ENCODE peak calls at places on chromosome X, in five cellular contexts. B, O, P, V and A are unnamed samples.

GRCh38 chrX:130015181-130015580 is 32.7 kb downstream of the BCORL1 start:
- DNase-seq in P (no peak), B (no peak), V (no peak), O (no peak), A (no peak)

GRCh38 chrX:154531626-154532025 is 15.0 kb downstream of the G6PD start:
- DNase-seq in P (no peak), O (peak; percentile 41), B (no peak), V (no peak), A (no peak)

GRCh38 chrX:34656842-34657780 is at the start of gene TMEM47:
- DNase-seq in B (peak; percentile 81), O (peak; percentile 85), V (peak; percentile 67), P (no peak), A (peak; percentile 90)

GRCh38 chrX:103791233-103791632 is 14.6 kb downstream of the PLP1 start:
- DNase-seq in O (peak; percentile 21), B (no peak), V (no peak), P (no peak), A (no peak)

GRCh38 chrX:136130931-136131843 is 16.1 kb upstream of the FHL1 start:
- DNase-seq in V (no peak), O (peak; percentile 77), P (no peak), B (peak; percentile 75), A (no peak)

GRCh38 chrX:100995469-100995868 is 26.0 kb downstream of the ARL13A start:
- DNase-seq in B (peak; percentile 44), O (peak; percentile 93), V (no peak), P (no peak), A (no peak)

GRCh38 chrX:39752820-39753219 is 344.9 kb downstream of the BCOR start:
- DNase-seq in P (no peak), V (no peak), O (peak; percentile 37), B (peak; percentile 70), A (peak; percentile 54)

GRCh38 chrX:12770440-12770839 is 20.8 kb upstream of the PRPS2 start:
- DNase-seq in O (peak; percentile 55), V (no peak), P (no peak), B (peak; percentile 41), A (no peak)

GRCh38 chrX:350148-350533 is 31.5 kb upstream of the GTPBP6 start:
- DNase-seq in V (no peak), O (no peak), B (no peak), P (no peak), A (no peak)

GRCh38 chrX:53184836-53185235 is 40.2 kb downstream of the KDM5C start:
- DNase-seq in O (peak; percentile 69), V (no peak), P (no peak), B (peak; percentile 13), A (no peak)

GRCh38 chrX:23509256-23509655 is 158.0 kb upstream of the PRDX4 start:
- DNase-seq in O (no peak), V (no peak), P (no peak), B (no peak), A (no peak)

GRCh38 chrX:68903111-68903510 is 74.3 kb downstream of the EFNB1 start:
- DNase-seq in B (peak; percentile 26), V (no peak), P (no peak), O (no peak), A (no peak)

GRCh38 chrX:15299945-15300851 is 15.2 kb downstream of the ASB11 start:
- DNase-seq in P (no peak), O (peak; percentile 38), V (no peak), B (peak; percentile 38), A (no peak)

GRCh38 chrX:65841263-65841662 is 173.8 kb downstream of the MSN start:
- DNase-seq in V (no peak), B (no peak), O (no peak), P (no peak), A (no peak)

GRCh38 chrX:10197597-10198210 is 40.9 kb downstream of the CLCN4 start:
- DNase-seq in P (no peak), B (peak; percentile 28), V (no peak), O (no peak), A (no peak)

GRCh38 chrX:106611682-106612402 is at the start of gene RADX:
- DNase-seq in V (peak; percentile 74), O (peak; percentile 86), P (peak; percentile 79), B (peak; percentile 71), A (peak; percentile 74)

GRCh38 chrX:101078716-101079115 is at the start of gene TMEM35A:
- DNase-seq in V (peak; percentile 4), P (no peak), B (peak; percentile 38), O (peak; percentile 78), A (no peak)

GRCh38 chrX:48667504-48667903 is 16.1 kb upstream of the WAS start:
- DNase-seq in B (no peak), V (no peak), P (no peak), O (peak; percentile 4), A (no peak)

GRCh38 chrX:110732274-110732673 is 63.3 kb downstream of the CHRDL1 start:
- DNase-seq in B (no peak), O (peak; percentile 23), P (no peak), V (no peak), A (no peak)

GRCh38 chrX:69189972-69190371 is 24.7 kb upstream of the PJA1 start:
- DNase-seq in V (no peak), B (peak; percentile 72), P (no peak), O (no peak), A (no peak)

GRCh38 chrX:153957224-153957623 is 12.8 kb upstream of the RENBP start:
- DNase-seq in O (no peak), V (no peak), P (no peak), B (no peak), A (no peak)

GRCh38 chrX:9482408-9482807 is 17.6 kb downstream of the TBL1X start:
- DNase-seq in V (no peak), B (no peak), O (no peak), P (no peak), A (no peak)

DNA sequence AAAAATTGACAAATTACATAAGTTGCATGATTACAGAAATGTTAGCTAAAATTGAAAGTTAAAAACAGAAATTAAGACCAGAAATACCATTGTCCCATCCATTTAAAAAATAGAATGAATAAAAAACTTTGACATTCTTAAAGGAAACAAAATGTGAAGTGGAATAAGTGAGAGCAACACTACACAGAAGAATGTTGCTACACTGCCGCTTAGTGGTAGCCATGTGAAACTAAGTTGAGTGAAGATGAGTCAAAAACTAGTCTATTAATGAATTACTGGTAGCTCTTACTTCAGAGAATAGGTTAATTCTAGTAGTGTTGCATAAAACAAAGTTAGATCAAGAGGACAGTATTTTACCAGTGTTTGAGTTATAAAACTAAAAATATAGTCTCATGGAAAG is 571.0 kb upstream of the KLHL4 start:
- DNase-seq in O (no peak), B (peak; percentile 9), V (peak; percentile 26), P (no peak), A (peak; percentile 3)
- TF ChIP-seq CTCF in O (peak; percentile 16), B (peak; percentile 43), V (peak; percentile 39), P (no peak), A (no peak)

GRCh38 chrX:64570204-64570603 is 175.0 kb upstream of the MTMR8 start:
- DNase-seq in P (no peak), O (no peak), V (no peak), B (no peak), A (no peak)
- TF ChIP-seq CTCF in P (no peak), O (no peak), V (peak; percentile 15), B (no peak), A (no peak)

DNA sequence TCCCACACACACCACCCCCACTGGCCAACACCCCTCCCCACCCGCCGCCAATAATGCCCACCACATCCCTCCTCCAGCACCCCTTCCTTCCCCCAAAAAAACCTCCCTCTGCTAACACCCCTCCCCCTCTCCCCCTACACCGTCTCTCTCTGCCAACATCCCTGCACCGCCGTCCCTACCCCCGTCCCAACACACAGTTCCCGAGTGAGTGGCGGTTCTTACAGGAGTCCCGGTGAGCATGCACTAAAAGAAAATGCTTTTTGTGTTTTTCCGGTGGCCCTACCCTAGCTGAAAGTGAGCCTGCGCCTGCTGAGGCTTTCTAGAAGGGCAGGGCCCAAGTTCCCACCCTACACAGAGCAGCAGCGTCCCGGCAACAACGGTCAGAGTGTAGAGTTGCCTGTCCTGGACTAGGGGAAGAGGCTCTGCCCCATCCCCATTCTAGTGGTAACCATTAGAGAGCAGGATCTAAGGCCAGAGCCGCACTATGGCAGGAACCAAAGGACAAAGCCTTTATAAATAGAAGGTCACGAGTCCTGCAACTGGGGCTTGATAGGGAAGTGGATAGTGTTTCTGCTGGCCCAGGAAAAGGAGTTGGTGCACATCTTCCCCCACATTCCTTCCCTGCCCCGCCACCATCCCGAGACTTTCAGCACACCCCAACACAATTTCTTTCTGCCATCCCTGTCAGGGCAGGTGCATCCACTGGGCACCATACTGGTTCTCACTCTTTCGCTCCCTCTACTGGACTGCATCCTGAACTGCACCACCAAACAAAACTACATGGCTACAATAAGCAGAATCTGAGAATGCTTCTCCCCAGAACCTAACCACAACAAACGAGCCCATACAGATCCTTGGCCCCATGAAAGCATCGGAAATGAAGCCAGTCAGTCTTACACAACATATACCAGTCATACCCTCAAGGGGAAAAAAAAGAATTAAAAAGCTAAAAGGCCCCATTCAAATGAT is 78.1 kb upstream of the PAGE3 start:
- DNase-seq in B (peak; percentile 18), V (no peak), P (peak; percentile 1), O (no peak), A (peak; percentile 2)
- TF ChIP-seq CTCF in B (peak; percentile 48), V (no peak), P (no peak), O (peak; percentile 16), A (no peak)

DNA sequence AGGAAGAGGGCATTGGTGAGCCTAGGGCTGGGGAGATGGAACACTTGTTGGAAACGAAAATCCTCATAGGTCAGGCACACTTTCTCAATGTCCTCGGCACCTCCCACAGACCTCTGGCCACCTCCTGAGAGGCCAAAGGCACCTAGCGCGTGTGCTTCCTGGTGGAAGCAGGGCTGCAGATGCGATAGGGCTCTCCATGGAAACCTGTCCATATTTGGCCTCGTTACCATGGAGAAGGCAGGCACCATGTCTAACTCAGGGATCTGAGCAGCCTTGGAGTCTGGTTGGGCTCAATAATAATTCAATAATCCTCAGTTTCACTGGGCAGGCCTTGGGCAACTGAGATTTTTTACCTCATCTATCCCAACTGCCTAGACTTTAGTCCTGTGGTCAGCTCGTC is 58.3 kb downstream of the RAI2 start:
- DNase-seq in P (no peak), V (no peak), O (no peak), B (no peak), A (no peak)
- TF ChIP-seq CTCF in P (no peak), V (no peak), O (no peak), B (no peak), A (no peak)